ENCODE peak calls at places on chromosome 17, in four cellular contexts. Q is stomach, E is tibial artery, C is brain microvascular endothelial cell. I is an unnamed sample.

GRCh38 chr17:45964634-45965033 is 34.4 kb upstream of the STH start:
- DNase-seq in Q (no peak), E (no peak), C (no peak), I (no peak)

GRCh38 chr17:32820440-32820839 is 56.5 kb downstream of the MYO1D start:
- DNase-seq in Q (no peak), E (no peak), C (no peak), I (no peak)

GRCh38 chr17:50914510-50914849 is 48.3 kb upstream of the TOB1 start:
- DNase-seq in Q (no peak), E (no peak), C (no peak), I (no peak)

GRCh38 chr17:77230436-77230830 is 89.7 kb downstream of the SEC14L1 start:
- DNase-seq in Q (no peak), E (no peak), C (no peak), I (no peak)

GRCh38 chr17:67042104-67042899 is 2.1 kb upstream of the CACNG1 start:
- DNase-seq in Q (no peak), E (no peak), C (no peak), I (no peak)

GRCh38 chr17:284676-285355 is 67.8 kb downstream of the RPH3AL start:
- DNase-seq in Q (no peak), E (no peak), C (no peak), I (no peak)

GRCh38 chr17:1498233-1498632 is 5.7 kb upstream of the MYO1C start:
- DNase-seq in Q (no peak), E (no peak), C (no peak), I (no peak)

GRCh38 chr17:19335951-19336631 is 26.4 kb downstream of the B9D1 start:
- DNase-seq in Q (no peak), E (no peak), C (no peak), I (no peak)

GRCh38 chr17:82328141-82328993 is 5.2 kb downstream of the SECTM1 start:
- DNase-seq in Q (peak), E (no peak), C (no peak), I (no peak)

GRCh38 chr17:75614006-75614405 is 19.2 kb upstream of the SMIM5 start:
- DNase-seq in Q (no peak), E (no peak), C (no peak), I (no peak)

GRCh38 chr17:13940858-13941665 is 128.2 kb upstream of the COX10 start:
- DNase-seq in Q (no peak), E (no peak), C (peak), I (no peak)

GRCh38 chr17:79835953-79836951 is 3.0 kb downstream of the CBX4 start:
- DNase-seq in Q (peak), E (no peak), C (no peak), I (no peak)

GRCh38 chr17:65417406-65418221 is 143.8 kb downstream of the AXIN2 start:
- DNase-seq in Q (no peak), E (no peak), C (no peak), I (no peak)

GRCh38 chr17:73901661-73902415 is 257.6 kb upstream of the SDK2 start:
- DNase-seq in Q (peak), E (peak), C (no peak), I (peak)

GRCh38 chr17:42409467-42410351 is 13.3 kb downstream of the CAVIN1 start:
- DNase-seq in Q (peak), E (peak), C (peak), I (peak)

GRCh38 chr17:64095144-64095882 is 34.6 kb downstream of the ERN1 start:
- DNase-seq in Q (peak), E (no peak), C (no peak), I (no peak)

GRCh38 chr17:6427284-6427781 is 7.6 kb downstream of the AIPL1 start:
- DNase-seq in Q (no peak), E (no peak), C (peak), I (no peak)

GRCh38 chr17:50562266-50563094 is 2.0 kb downstream of the CACNA1G start:
- DNase-seq in Q (no peak), E (no peak), C (no peak), I (no peak)

GRCh38 chr17:6075050-6075449 is 4.9 kb downstream of the WSCD1 start:
- DNase-seq in Q (no peak), E (no peak), C (no peak), I (no peak)

GRCh38 chr17:48048321-48049140 is at the start of gene NFE2L1:
- DNase-seq in Q (peak), E (peak), C (peak), I (peak)

GRCh38 chr17:29577778-29578211 is 9.3 kb downstream of the TP53I13 start:
- DNase-seq in Q (no peak), E (no peak), C (no peak), I (no peak)

GRCh38 chr17:17062356-17062755 is 20.1 kb downstream of the MPRIP start:
- DNase-seq in Q (no peak), E (peak), C (no peak), I (no peak)

GRCh38 chr17:28008526-28008925 is 34.0 kb upstream of the NLK start:
- DNase-seq in Q (peak), E (no peak), C (peak), I (no peak)

GRCh38 chr17:44556114-44556853 is 1.0 kb upstream of the FZD2 start:
- DNase-seq in Q (peak), E (peak), C (no peak), I (no peak)

GRCh38 chr17:48612854-48613691 is 2.0 kb downstream of the HOXB8 start:
- DNase-seq in Q (no peak), E (no peak), C (no peak), I (no peak)

GRCh38 chr17:10177921-10178788 is 20.3 kb downstream of the GAS7 start:
- DNase-seq in Q (no peak), E (no peak), C (peak), I (no peak)

GRCh38 chr17:38428150-38428642 is at the start of gene ARHGAP23:
- DNase-seq in Q (peak), E (peak), C (no peak), I (no peak)

GRCh38 chr17:46159686-46160085 is 33.5 kb downstream of the KANSL1 start:
- DNase-seq in Q (no peak), E (no peak), C (peak), I (no peak)

GRCh38 chr17:41178341-41178740 is 320 bp upstream of the KRTAP4-2 start:
- DNase-seq in Q (no peak), E (no peak), C (peak), I (no peak)

GRCh38 chr17:79942591-79943353 is 92.9 kb downstream of the TBC1D16 start:
- DNase-seq in Q (no peak), E (peak), C (no peak), I (peak)

GRCh38 chr17:55318715-55319487 is 54.1 kb downstream of the HLF start:
- DNase-seq in Q (no peak), E (no peak), C (no peak), I (no peak)

GRCh38 chr17:76907352-76907751 is 39.1 kb downstream of the MGAT5B start:
- DNase-seq in Q (no peak), E (no peak), C (no peak), I (no peak)

GRCh38 chr17:50165066-50165465 is 739 bp upstream of the SGCA start:
- DNase-seq in Q (no peak), E (no peak), C (no peak), I (no peak)

GRCh38 chr17:69501591-69502468 is 87.3 kb downstream of the MAP2K6 start:
- DNase-seq in Q (peak), E (peak), C (no peak), I (no peak)
- H3K4me3 ChIP-seq in Q (peak), E (peak), C (peak), I (peak)

GRCh38 chr17:61536417-61536955 is 54.5 kb downstream of the NACA2 start:
- DNase-seq in Q (no peak), E (no peak), C (no peak), I (no peak)
- H3K4me3 ChIP-seq in Q (no peak), E (no peak), C (no peak), I (peak)

DNA sequence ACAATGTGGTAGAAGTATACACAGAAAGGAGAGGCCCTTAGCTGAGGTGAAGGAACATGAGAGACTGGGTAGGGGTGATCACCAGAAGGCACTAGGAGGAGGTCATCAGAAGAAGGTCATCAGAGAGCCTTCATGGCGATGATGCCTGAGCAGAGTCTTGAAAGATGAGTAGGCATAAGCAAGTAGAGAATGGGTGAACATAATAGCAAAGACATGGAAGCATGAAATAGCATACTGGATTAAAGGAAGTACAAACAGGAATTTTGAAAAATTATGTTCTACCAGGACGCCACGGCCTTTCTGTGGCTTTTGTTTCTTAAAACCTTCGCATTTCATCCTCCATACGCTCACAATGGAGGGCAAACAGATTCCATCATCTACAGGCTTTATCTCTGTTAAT is 2.9 kb downstream of the IKZF3 start:
- DNase-seq in Q (no peak), E (no peak), C (no peak), I (no peak)
- H3K4me3 ChIP-seq in Q (peak), E (no peak), C (no peak), I (no peak)

DNA sequence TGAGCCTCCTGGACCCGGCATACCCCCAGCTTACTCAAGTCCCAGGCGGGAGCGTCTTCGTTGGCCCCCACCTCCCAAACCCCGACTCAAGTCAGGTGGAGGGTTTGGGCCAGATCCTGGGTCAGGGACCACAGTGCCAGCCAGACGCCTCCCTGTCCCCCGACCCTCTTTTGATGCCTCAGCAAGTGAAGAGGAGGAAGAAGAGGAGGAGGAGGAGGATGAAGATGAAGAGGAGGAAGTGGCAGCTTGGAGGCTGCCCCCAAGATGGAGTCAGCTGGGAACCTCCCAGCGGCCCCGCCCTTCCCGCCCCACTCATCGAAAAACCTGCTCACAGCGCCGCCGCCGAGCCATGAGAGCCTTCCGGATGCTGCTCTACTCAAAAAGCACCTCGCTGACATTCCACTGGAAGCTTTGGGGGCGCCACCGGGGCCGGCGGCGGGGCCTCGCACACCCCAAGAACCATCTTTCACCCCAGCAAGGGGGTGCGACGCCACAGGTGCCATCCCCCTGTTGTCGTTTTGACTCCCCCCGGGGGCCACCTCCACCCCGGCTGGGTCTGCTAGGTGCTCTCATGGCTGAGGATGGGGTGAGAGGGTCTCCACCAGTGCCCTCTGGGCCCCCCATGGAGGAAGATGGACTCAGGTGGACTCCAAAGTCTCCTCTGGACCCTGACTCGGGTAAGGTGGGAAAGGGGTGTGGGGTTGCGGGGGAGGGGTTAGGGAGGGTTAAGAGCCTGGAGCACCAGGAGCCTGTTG is 1.6 kb downstream of the SENP3 start:
- DNase-seq in Q (no peak), E (no peak), C (no peak), I (no peak)
- H3K4me3 ChIP-seq in Q (peak), E (peak), C (peak), I (peak)